ENCODE peak calls at places on chromosomes 1 and 21, in nine cellular contexts. T is naive B cell, B is RPMI7951, Z is ELF-1, C is anterior cingulate cortex, V is AG08396, U is adipocyte, H is ecto neural progenitor cell, K is coronary artery. M is an unnamed sample.

GRCh38 chr1:74780600-74780999 is 47.6 kb downstream of the TYW3 start:
- DNase-seq in T (no peak), B (no peak), Z (no peak), C (no peak), V (no peak), U (no peak), H (no peak), K (no peak), M (no peak)

GRCh38 chr1:15139654-15140350 is 13.7 kb upstream of the TMEM51 start:
- DNase-seq in T (no peak), B (peak), Z (peak), C (no peak), V (no peak), U (no peak), H (peak), K (no peak), M (no peak)

GRCh38 chr1:183404456-183404855 is 13.7 kb downstream of the NMNAT2 start:
- DNase-seq in T (no peak), B (peak), Z (no peak), C (no peak), V (no peak), U (no peak), H (no peak), K (no peak), M (no peak)

GRCh38 chr1:93908394-93909145 is 660 bp downstream of the GCLM start:
- DNase-seq in T (peak), B (peak), Z (peak), C (no peak), V (peak), U (peak), H (no peak), K (peak), M (peak)

GRCh38 chr1:109516872-109517271 is 7.3 kb upstream of the AMIGO1 start:
- DNase-seq in T (no peak), B (peak), Z (no peak), C (no peak), V (no peak), U (peak), H (no peak), K (no peak), M (no peak)

GRCh38 chr1:16978589-16979474 is 1.6 kb downstream of the MFAP2 start:
- DNase-seq in T (no peak), B (peak), Z (peak), C (no peak), V (peak), U (peak), H (no peak), K (peak), M (peak)

GRCh38 chr1:93151474-93151873 is 28.7 kb downstream of the TMED5 start:
- DNase-seq in T (no peak), B (no peak), Z (no peak), C (no peak), V (no peak), U (no peak), H (no peak), K (no peak), M (no peak)

GRCh38 chr1:202806845-202807366 is 1.3 kb downstream of the KDM5B start:
- DNase-seq in T (peak), B (no peak), Z (peak), C (no peak), V (no peak), U (peak), H (peak), K (no peak), M (peak)

GRCh38 chr1:198655464-198656121 is 16.8 kb downstream of the PTPRC start:
- DNase-seq in T (no peak), B (no peak), Z (no peak), C (no peak), V (no peak), U (peak), H (no peak), K (no peak), M (no peak)

GRCh38 chr1:209190591-209191241 is 392.8 kb upstream of the CAMK1G start:
- DNase-seq in T (no peak), B (peak), Z (peak), C (peak), V (peak), U (peak), H (peak), K (no peak), M (no peak)

GRCh38 chr1:91173379-91173890 is 151.6 kb upstream of the ZNF644 start:
- DNase-seq in T (no peak), B (peak), Z (no peak), C (no peak), V (no peak), U (no peak), H (no peak), K (no peak), M (no peak)

GRCh38 chr21:42370894-42371654 is 4.7 kb upstream of the TFF1 start:
- DNase-seq in T (no peak), B (no peak), Z (no peak), C (no peak), V (no peak), U (no peak), H (no peak), K (no peak), M (no peak)

GRCh38 chr1:16984717-16985116 is 4.3 kb upstream of the MFAP2 start:
- DNase-seq in T (no peak), B (peak), Z (peak), C (peak), V (peak), U (peak), H (no peak), K (peak), M (peak)

GRCh38 chr1:41495171-41495948 is 10.9 kb upstream of the EDN2 start:
- DNase-seq in T (no peak), B (no peak), Z (peak), C (peak), V (no peak), U (no peak), H (peak), K (no peak), M (no peak)

GRCh38 chr1:43427524-43427923 is 26.2 kb downstream of the HYI start:
- DNase-seq in T (no peak), B (no peak), Z (no peak), C (no peak), V (no peak), U (no peak), H (no peak), K (no peak), M (peak)

GRCh38 chr1:214537219-214537618 is 14.2 kb downstream of the PTPN14 start:
- DNase-seq in T (no peak), B (peak), Z (no peak), C (no peak), V (no peak), U (no peak), H (no peak), K (no peak), M (no peak)

GRCh38 chr1:44719318-44719717 is 11.7 kb downstream of the RNU5D-1 start:
- DNase-seq in T (no peak), B (peak), Z (no peak), C (no peak), V (no peak), U (no peak), H (no peak), K (no peak), M (peak)

GRCh38 chr1:51073456-51073855 is 28.6 kb upstream of the C1orf185 start:
- DNase-seq in T (no peak), B (no peak), Z (no peak), C (no peak), V (no peak), U (no peak), H (no peak), K (no peak), M (no peak)

GRCh38 chr1:60970081-60970509 is 112.3 kb upstream of the NFIA start:
- DNase-seq in T (no peak), B (no peak), Z (no peak), C (no peak), V (no peak), U (no peak), H (no peak), K (no peak), M (peak)

GRCh38 chr21:45130324-45130774 is 56.0 kb downstream of the ADARB1 start:
- DNase-seq in T (no peak), B (peak), Z (no peak), C (no peak), V (peak), U (peak), H (no peak), K (no peak), M (peak)

GRCh38 chr1:151579436-151580225 is 32.2 kb upstream of the SNX27 start:
- DNase-seq in T (no peak), B (peak), Z (no peak), C (no peak), V (peak), U (no peak), H (no peak), K (no peak), M (no peak)

GRCh38 chr1:174116042-174116441 is 43.3 kb upstream of the RABGAP1L start:
- DNase-seq in T (no peak), B (peak), Z (no peak), C (no peak), V (no peak), U (peak), H (no peak), K (no peak), M (no peak)

GRCh38 chr1:33516428-33516827 is 44.0 kb downstream of the ZSCAN20 start:
- DNase-seq in T (no peak), B (no peak), Z (no peak), C (no peak), V (no peak), U (no peak), H (no peak), K (no peak), M (no peak)

GRCh38 chr1:185957441-185958363 is 223.5 kb downstream of the HMCN1 start:
- DNase-seq in T (no peak), B (no peak), Z (no peak), C (no peak), V (no peak), U (no peak), H (no peak), K (no peak), M (no peak)

GRCh38 chr1:191760016-191760415 is 398.2 kb upstream of the RGS18 start:
- DNase-seq in T (no peak), B (no peak), Z (no peak), C (no peak), V (no peak), U (no peak), H (no peak), K (no peak), M (no peak)

GRCh38 chr1:108865316-108865910 is 8.5 kb upstream of the AKNAD1 start:
- DNase-seq in T (no peak), B (no peak), Z (peak), C (no peak), V (no peak), U (no peak), H (no peak), K (no peak), M (no peak)

GRCh38 chr1:195113471-195113870 is 1494.8 kb downstream of the KCNT2 start:
- DNase-seq in T (no peak), B (no peak), Z (no peak), C (no peak), V (no peak), U (peak), H (no peak), K (no peak), M (no peak)

GRCh38 chr1:115620453-115620852 is 21.3 kb upstream of the VANGL1 start:
- DNase-seq in T (no peak), B (no peak), Z (no peak), C (no peak), V (no peak), U (no peak), H (no peak), K (no peak), M (no peak)

GRCh38 chr1:223228201-223228600 is 85.2 kb upstream of the TLR5 start:
- DNase-seq in T (no peak), B (no peak), Z (no peak), C (no peak), V (no peak), U (no peak), H (no peak), K (no peak), M (peak)

GRCh38 chr1:26317612-26318337 is at the start of gene CD52:
- DNase-seq in T (peak), B (no peak), Z (peak), C (no peak), V (no peak), U (no peak), H (no peak), K (no peak), M (no peak)

GRCh38 chr1:227357229-227358078 is 39.2 kb upstream of the CDC42BPA start:
- DNase-seq in T (no peak), B (peak), Z (peak), C (no peak), V (peak), U (peak), H (peak), K (peak), M (peak)

GRCh38 chr1:185674201-185674600 is 60.0 kb upstream of the HMCN1 start:
- DNase-seq in T (peak), B (no peak), Z (no peak), C (no peak), V (no peak), U (no peak), H (no peak), K (no peak), M (no peak)

GRCh38 chr1:96519851-96520281 is 201.7 kb upstream of the PTBP2 start:
- DNase-seq in T (no peak), B (peak), Z (peak), C (no peak), V (no peak), U (no peak), H (peak), K (no peak), M (peak)

GRCh38 chr1:29513357-29513756 is 277.0 kb downstream of the PTPRU start:
- DNase-seq in T (no peak), B (peak), Z (peak), C (peak), V (peak), U (peak), H (peak), K (peak), M (peak)

GRCh38 chr1:222202831-222203230 is 345.1 kb downstream of the HHIPL2 start:
- DNase-seq in T (no peak), B (no peak), Z (no peak), C (no peak), V (no peak), U (no peak), H (no peak), K (no peak), M (no peak)

GRCh38 chr1:154714638-154715037 is 106.7 kb upstream of the ADAR start:
- DNase-seq in T (no peak), B (peak), Z (no peak), C (no peak), V (no peak), U (no peak), H (no peak), K (no peak), M (peak)

GRCh38 chr1:223837687-223838086 is 8.1 kb downstream of the TP53BP2 start:
- DNase-seq in T (no peak), B (no peak), Z (no peak), C (no peak), V (no peak), U (no peak), H (no peak), K (no peak), M (no peak)

GRCh38 chr1:81834268-81834667 is 33.5 kb downstream of the ADGRL2 start:
- DNase-seq in T (no peak), B (no peak), Z (no peak), C (no peak), V (no peak), U (peak), H (no peak), K (no peak), M (no peak)

GRCh38 chr1:40636777-40637176 is 28.7 kb downstream of the RIMS3 start:
- DNase-seq in T (no peak), B (peak), Z (no peak), C (no peak), V (no peak), U (no peak), H (no peak), K (no peak), M (no peak)

GRCh38 chr1:174968750-174969244 is 30.9 kb upstream of the CACYBP start:
- DNase-seq in T (no peak), B (peak), Z (no peak), C (no peak), V (peak), U (peak), H (no peak), K (no peak), M (no peak)